ENCODE peak calls at places on chromosomes 2 and 18, in ten cellular contexts. One of them, this sample, is unnamed.

GRCh38 chr2:239777219-239777618 is 247.9 kb downstream of the NDUFA10 start:
- DNase-seq in cardiac septum: no peak
- DNase-seq in endothelial cell: no peak
- DNase-seq in AG08395: no peak
- DNase-seq in GM03348: no peak
- DNase-seq in NCI-H2081: no peak
- DNase-seq in activated naive CD8-positive, alpha-beta T cell treated with anti-CD3 and anti-CD28 coated beads, Interleukin-2, amount 50 U/mL, for 24 hours: no peak
- DNase-seq in GM13977: no peak
- DNase-seq in lower lobe of right lung: no peak
- DNase-seq in GM23248: no peak
- DNase-seq in this sample: no peak

GRCh38 chr2:234290671-234291070 is 206.2 kb downstream of the ARL4C start:
- DNase-seq in cardiac septum: no peak
- DNase-seq in endothelial cell: no peak
- DNase-seq in AG08395: no peak
- DNase-seq in GM03348: no peak
- DNase-seq in NCI-H2081: no peak
- DNase-seq in activated naive CD8-positive, alpha-beta T cell treated with anti-CD3 and anti-CD28 coated beads, Interleukin-2, amount 50 U/mL, for 24 hours: peak; percentile 74
- DNase-seq in GM13977: peak; percentile 35
- DNase-seq in lower lobe of right lung: no peak
- DNase-seq in GM23248: no peak
- DNase-seq in this sample: no peak

GRCh38 chr2:53202063-53202462 is 565.5 kb upstream of the CHAC2 start:
- DNase-seq in cardiac septum: no peak
- DNase-seq in endothelial cell: no peak
- DNase-seq in AG08395: peak; percentile 3
- DNase-seq in GM03348: peak; percentile 46
- DNase-seq in NCI-H2081: peak; percentile 40
- DNase-seq in activated naive CD8-positive, alpha-beta T cell treated with anti-CD3 and anti-CD28 coated beads, Interleukin-2, amount 50 U/mL, for 24 hours: no peak
- DNase-seq in GM13977: no peak
- DNase-seq in lower lobe of right lung: no peak
- DNase-seq in GM23248: peak; percentile 64
- DNase-seq in this sample: peak; percentile 57

GRCh38 chr18:45777393-45777792 is 48.1 kb upstream of the SIGLEC15 start:
- DNase-seq in cardiac septum: no peak
- DNase-seq in endothelial cell: no peak
- DNase-seq in AG08395: peak; percentile 82
- DNase-seq in GM03348: peak; percentile 86
- DNase-seq in NCI-H2081: no peak
- DNase-seq in activated naive CD8-positive, alpha-beta T cell treated with anti-CD3 and anti-CD28 coated beads, Interleukin-2, amount 50 U/mL, for 24 hours: no peak
- DNase-seq in GM13977: no peak
- DNase-seq in lower lobe of right lung: no peak
- DNase-seq in GM23248: peak; percentile 92
- DNase-seq in this sample: peak; percentile 46

GRCh38 chr2:10835052-10835970 is 22.7 kb upstream of the PDIA6 start:
- DNase-seq in cardiac septum: peak; percentile 82
- DNase-seq in endothelial cell: peak; percentile 93
- DNase-seq in AG08395: peak; percentile 70
- DNase-seq in GM03348: peak; percentile 89
- DNase-seq in NCI-H2081: peak; percentile 57
- DNase-seq in activated naive CD8-positive, alpha-beta T cell treated with anti-CD3 and anti-CD28 coated beads, Interleukin-2, amount 50 U/mL, for 24 hours: peak; percentile 88
- DNase-seq in GM13977: peak; percentile 81
- DNase-seq in lower lobe of right lung: peak; percentile 82
- DNase-seq in GM23248: peak; percentile 65
- DNase-seq in this sample: no peak

GRCh38 chr2:68167186-68167585 is 9.5 kb downstream of the PNO1 start:
- DNase-seq in cardiac septum: no peak
- DNase-seq in endothelial cell: no peak
- DNase-seq in AG08395: no peak
- DNase-seq in GM03348: no peak
- DNase-seq in NCI-H2081: no peak
- DNase-seq in activated naive CD8-positive, alpha-beta T cell treated with anti-CD3 and anti-CD28 coated beads, Interleukin-2, amount 50 U/mL, for 24 hours: no peak
- DNase-seq in GM13977: no peak
- DNase-seq in lower lobe of right lung: no peak
- DNase-seq in GM23248: peak; percentile 18
- DNase-seq in this sample: no peak

GRCh38 chr2:41024806-41025205 is 572.9 kb upstream of the SLC8A1 start:
- DNase-seq in cardiac septum: no peak
- DNase-seq in endothelial cell: no peak
- DNase-seq in AG08395: no peak
- DNase-seq in GM03348: no peak
- DNase-seq in NCI-H2081: no peak
- DNase-seq in activated naive CD8-positive, alpha-beta T cell treated with anti-CD3 and anti-CD28 coated beads, Interleukin-2, amount 50 U/mL, for 24 hours: no peak
- DNase-seq in GM13977: no peak
- DNase-seq in lower lobe of right lung: no peak
- DNase-seq in GM23248: no peak
- DNase-seq in this sample: no peak

GRCh38 chr18:32010124-32010745 is 8.4 kb upstream of the RNF125 start:
- DNase-seq in cardiac septum: no peak
- DNase-seq in endothelial cell: no peak
- DNase-seq in AG08395: no peak
- DNase-seq in GM03348: no peak
- DNase-seq in NCI-H2081: no peak
- DNase-seq in activated naive CD8-positive, alpha-beta T cell treated with anti-CD3 and anti-CD28 coated beads, Interleukin-2, amount 50 U/mL, for 24 hours: no peak
- DNase-seq in GM13977: no peak
- DNase-seq in lower lobe of right lung: no peak
- DNase-seq in GM23248: peak; percentile 5
- DNase-seq in this sample: no peak

GRCh38 chr2:240994161-240994896 is 4.1 kb upstream of the SNED1 start:
- DNase-seq in cardiac septum: peak; percentile 57
- DNase-seq in endothelial cell: no peak
- DNase-seq in AG08395: no peak
- DNase-seq in GM03348: no peak
- DNase-seq in NCI-H2081: no peak
- DNase-seq in activated naive CD8-positive, alpha-beta T cell treated with anti-CD3 and anti-CD28 coated beads, Interleukin-2, amount 50 U/mL, for 24 hours: no peak
- DNase-seq in GM13977: no peak
- DNase-seq in lower lobe of right lung: peak; percentile 40
- DNase-seq in GM23248: no peak
- DNase-seq in this sample: no peak

GRCh38 chr18:34550902-34551301 is 159.2 kb upstream of the DTNA start:
- DNase-seq in cardiac septum: no peak
- DNase-seq in endothelial cell: no peak
- DNase-seq in AG08395: no peak
- DNase-seq in GM03348: no peak
- DNase-seq in NCI-H2081: no peak
- DNase-seq in activated naive CD8-positive, alpha-beta T cell treated with anti-CD3 and anti-CD28 coated beads, Interleukin-2, amount 50 U/mL, for 24 hours: no peak
- DNase-seq in GM13977: no peak
- DNase-seq in lower lobe of right lung: no peak
- DNase-seq in GM23248: no peak
- DNase-seq in this sample: no peak

GRCh38 chr18:68417166-68417776 is 297.6 kb downstream of the TMX3 start:
- DNase-seq in cardiac septum: no peak
- DNase-seq in endothelial cell: no peak
- DNase-seq in AG08395: no peak
- DNase-seq in GM03348: no peak
- DNase-seq in NCI-H2081: no peak
- DNase-seq in activated naive CD8-positive, alpha-beta T cell treated with anti-CD3 and anti-CD28 coated beads, Interleukin-2, amount 50 U/mL, for 24 hours: no peak
- DNase-seq in GM13977: no peak
- DNase-seq in lower lobe of right lung: no peak
- DNase-seq in GM23248: peak; percentile 51
- DNase-seq in this sample: no peak

GRCh38 chr2:177724398-177725287 is 332.1 kb downstream of the AGPS start:
- DNase-seq in cardiac septum: no peak
- DNase-seq in endothelial cell: peak; percentile 76
- DNase-seq in AG08395: peak; percentile 80
- DNase-seq in GM03348: peak; percentile 72
- DNase-seq in NCI-H2081: peak; percentile 74
- DNase-seq in activated naive CD8-positive, alpha-beta T cell treated with anti-CD3 and anti-CD28 coated beads, Interleukin-2, amount 50 U/mL, for 24 hours: peak; percentile 43
- DNase-seq in GM13977: peak; percentile 48
- DNase-seq in lower lobe of right lung: no peak
- DNase-seq in GM23248: peak; percentile 62
- DNase-seq in this sample: peak; percentile 11

GRCh38 chr18:11570770-11571169 is 38.6 kb upstream of the SLC35G4 start:
- DNase-seq in cardiac septum: no peak
- DNase-seq in endothelial cell: no peak
- DNase-seq in AG08395: peak; percentile 37
- DNase-seq in GM03348: peak; percentile 50
- DNase-seq in NCI-H2081: no peak
- DNase-seq in activated naive CD8-positive, alpha-beta T cell treated with anti-CD3 and anti-CD28 coated beads, Interleukin-2, amount 50 U/mL, for 24 hours: no peak
- DNase-seq in GM13977: no peak
- DNase-seq in lower lobe of right lung: no peak
- DNase-seq in GM23248: peak; percentile 55
- DNase-seq in this sample: no peak

GRCh38 chr2:202944403-202944802 is 32.3 kb downstream of the CARF start:
- DNase-seq in cardiac septum: no peak
- DNase-seq in endothelial cell: no peak
- DNase-seq in AG08395: no peak
- DNase-seq in GM03348: no peak
- DNase-seq in NCI-H2081: no peak
- DNase-seq in activated naive CD8-positive, alpha-beta T cell treated with anti-CD3 and anti-CD28 coated beads, Interleukin-2, amount 50 U/mL, for 24 hours: no peak
- DNase-seq in GM13977: no peak
- DNase-seq in lower lobe of right lung: no peak
- DNase-seq in GM23248: peak; percentile 53
- DNase-seq in this sample: no peak

GRCh38 chr2:40405440-40405839 is 46.5 kb downstream of the SLC8A1 start:
- DNase-seq in cardiac septum: no peak
- DNase-seq in endothelial cell: no peak
- DNase-seq in AG08395: peak; percentile 41
- DNase-seq in GM03348: peak; percentile 30
- DNase-seq in NCI-H2081: no peak
- DNase-seq in activated naive CD8-positive, alpha-beta T cell treated with anti-CD3 and anti-CD28 coated beads, Interleukin-2, amount 50 U/mL, for 24 hours: no peak
- DNase-seq in GM13977: no peak
- DNase-seq in lower lobe of right lung: no peak
- DNase-seq in GM23248: peak; percentile 56
- DNase-seq in this sample: no peak

GRCh38 chr2:2731885-2732284 is 400.8 kb upstream of the MYT1L start:
- DNase-seq in cardiac septum: no peak
- DNase-seq in endothelial cell: no peak
- DNase-seq in AG08395: no peak
- DNase-seq in GM03348: no peak
- DNase-seq in NCI-H2081: no peak
- DNase-seq in activated naive CD8-positive, alpha-beta T cell treated with anti-CD3 and anti-CD28 coated beads, Interleukin-2, amount 50 U/mL, for 24 hours: no peak
- DNase-seq in GM13977: no peak
- DNase-seq in lower lobe of right lung: no peak
- DNase-seq in GM23248: no peak
- DNase-seq in this sample: no peak

GRCh38 chr2:240452471-240453256 is 17.2 kb downstream of the GPC1 start:
- DNase-seq in cardiac septum: no peak
- DNase-seq in endothelial cell: peak; percentile 54
- DNase-seq in AG08395: peak; percentile 86
- DNase-seq in GM03348: peak; percentile 95
- DNase-seq in NCI-H2081: peak; percentile 45
- DNase-seq in activated naive CD8-positive, alpha-beta T cell treated with anti-CD3 and anti-CD28 coated beads, Interleukin-2, amount 50 U/mL, for 24 hours: no peak
- DNase-seq in GM13977: peak; percentile 84
- DNase-seq in lower lobe of right lung: peak; percentile 74
- DNase-seq in GM23248: peak; percentile 61
- DNase-seq in this sample: no peak

This sample was measured in retinal pigment epithelial cell.